ENCODE peak calls at places on chromosomes 2 and 18, in six cellular contexts. C is brain microvascular endothelial cell, G is GM12865, M is A549, D is lower leg skin, W is NT2/D1. U is an unnamed sample.

GRCh38 chr18:27967938-27968803 is 208.8 kb downstream of the CDH2 start:
- DNase-seq in M (peak; percentile 2), W (no peak), C (no peak), G (no peak), D (no peak), U (no peak)

GRCh38 chr18:77339623-77340022 is 90.0 kb downstream of the GALR1 start:
- DNase-seq in M (no peak), D (no peak), G (no peak), C (no peak), W (no peak), U (no peak)

GRCh38 chr2:220893411-220893810 is 678.7 kb downstream of the EPHA4 start:
- DNase-seq in D (no peak), W (no peak), G (no peak), C (no peak), M (no peak), U (no peak)

GRCh38 chr18:21363411-21363810 is 121.4 kb downstream of the GREB1L start:
- DNase-seq in C (no peak), G (no peak), D (no peak), M (no peak), W (no peak), U (no peak)

GRCh38 chr2:176501652-176502051 is 232.4 kb downstream of the MTX2 start:
- DNase-seq in C (no peak), W (no peak), D (no peak), G (no peak), M (no peak), U (no peak)

GRCh38 chr18:13271512-13271911 is 53.0 kb downstream of the LDLRAD4 start:
- DNase-seq in G (no peak), M (no peak), W (no peak), D (no peak), C (no peak), U (no peak)

GRCh38 chr2:169397697-169398096 is 35.4 kb upstream of the LRP2 start:
- DNase-seq in M (peak; percentile 5), C (no peak), D (no peak), W (no peak), G (no peak), U (no peak)

GRCh38 chr2:222569826-222570225 is 86.1 kb downstream of the FARSB start:
- DNase-seq in D (no peak), W (no peak), G (no peak), C (no peak), M (no peak), U (no peak)

GRCh38 chr2:890214-890613 is 60.4 kb upstream of the SNTG2 start:
- DNase-seq in M (no peak), W (no peak), D (no peak), G (no peak), C (no peak), U (no peak)

GRCh38 chr2:48249631-48250473 is 280.1 kb upstream of the STON1 start:
- DNase-seq in M (no peak), D (no peak), G (no peak), C (no peak), W (no peak), U (no peak)

GRCh38 chr2:28750316-28751101 is 1.1 kb upstream of the PPP1CB start:
- DNase-seq in D (no peak), C (no peak), M (peak; percentile 23), G (peak; percentile 38), W (no peak), U (no peak)

GRCh38 chr2:35454966-35455638 is 900.5 kb upstream of the CRIM1 start:
- DNase-seq in C (peak; percentile 22), M (peak; percentile 53), G (no peak), W (peak; percentile 11), D (no peak), U (no peak)

GRCh38 chr2:226030369-226031077 is 631.0 kb downstream of the NYAP2 start:
- DNase-seq in D (no peak), G (no peak), M (no peak), C (no peak), W (no peak), U (no peak)

GRCh38 chr2:180505203-180505602 is 475.2 kb upstream of the UBE2E3 start:
- DNase-seq in M (no peak), G (no peak), W (no peak), D (no peak), C (no peak), U (no peak)

GRCh38 chr2:181770145-181770544 is 89.8 kb upstream of the NEUROD1 start:
- DNase-seq in G (no peak), W (no peak), C (no peak), M (no peak), D (no peak), U (no peak)

GRCh38 chr2:240568678-240569522 is 616 bp downstream of the RNPEPL1 start:
- DNase-seq in C (no peak), W (no peak), G (peak; percentile 88), M (peak; percentile 48), D (no peak), U (no peak)

GRCh38 chr18:44693030-44693784 is 12.5 kb downstream of the SETBP1 start:
- DNase-seq in D (no peak), G (no peak), W (no peak), C (no peak), M (peak; percentile 4), U (no peak)

GRCh38 chr2:237699870-237700582 is 72.6 kb downstream of the LRRFIP1 start:
- DNase-seq in M (no peak), G (no peak), W (no peak), D (no peak), C (no peak), U (no peak)

GRCh38 chr2:237698338-237698694 is 70.9 kb downstream of the LRRFIP1 start:
- DNase-seq in D (no peak), G (no peak), M (no peak), W (no peak), C (no peak), U (no peak)

GRCh38 chr2:237701859-237702370 is 74.5 kb downstream of the LRRFIP1 start:
- DNase-seq in M (no peak), D (no peak), C (no peak), G (no peak), W (no peak), U (no peak)

GRCh38 chr2:237702439-237703397 is 75.3 kb downstream of the LRRFIP1 start:
- DNase-seq in M (no peak), W (no peak), C (peak; percentile 89), D (no peak), G (no peak), U (no peak)

GRCh38 chr2:237700583-237701032 is 73.2 kb downstream of the LRRFIP1 start:
- DNase-seq in G (peak; percentile 73), D (no peak), M (no peak), C (peak; percentile 87), W (no peak), U (no peak)
- H3K4me3 ChIP-seq in G (peak overlapping the region; percentile 25), D (no peak overlapping the region), M (no peak overlapping the region), C (no peak overlapping the region), W (no peak overlapping the region), U (no peak overlapping the region)

GRCh38 chr18:59269563-59270214 is 3.6 kb downstream of the RAX start:
- DNase-seq in W (no peak), C (no peak), G (no peak), M (no peak), D (no peak), U (no peak)
- H3K4me3 ChIP-seq in W (peak overlapping the region; percentile 26), C (no peak overlapping the region), G (no peak overlapping the region), M (peak overlapping the region; percentile 45), D (no peak overlapping the region), U (peak overlapping the region; percentile 55)

GRCh38 chr2:200810967-200811335 is 759 bp upstream of the BZW1 start:
- DNase-seq in C (no peak), D (no peak), M (no peak), G (no peak), W (no peak), U (no peak)

GRCh38 chr2:200810252-200810650 is 1.5 kb upstream of the BZW1 start:
- DNase-seq in D (no peak), W (no peak), M (peak; percentile 66), C (peak; percentile 59), G (no peak), U (no peak)

GRCh38 chr2:200811336-200812121 is at the start of gene BZW1:
- DNase-seq in D (peak; percentile 95), W (peak; percentile 95), M (peak; percentile 97), C (peak; percentile 93), G (peak; percentile 98), U (peak; percentile 85)

GRCh38 chr2:200812122-200813022 is 662 bp downstream of the BZW1 start:
- DNase-seq in C (no peak), W (no peak), G (peak; percentile 79), D (peak; percentile 68), M (peak; percentile 71), U (peak; percentile 22)

DNA sequence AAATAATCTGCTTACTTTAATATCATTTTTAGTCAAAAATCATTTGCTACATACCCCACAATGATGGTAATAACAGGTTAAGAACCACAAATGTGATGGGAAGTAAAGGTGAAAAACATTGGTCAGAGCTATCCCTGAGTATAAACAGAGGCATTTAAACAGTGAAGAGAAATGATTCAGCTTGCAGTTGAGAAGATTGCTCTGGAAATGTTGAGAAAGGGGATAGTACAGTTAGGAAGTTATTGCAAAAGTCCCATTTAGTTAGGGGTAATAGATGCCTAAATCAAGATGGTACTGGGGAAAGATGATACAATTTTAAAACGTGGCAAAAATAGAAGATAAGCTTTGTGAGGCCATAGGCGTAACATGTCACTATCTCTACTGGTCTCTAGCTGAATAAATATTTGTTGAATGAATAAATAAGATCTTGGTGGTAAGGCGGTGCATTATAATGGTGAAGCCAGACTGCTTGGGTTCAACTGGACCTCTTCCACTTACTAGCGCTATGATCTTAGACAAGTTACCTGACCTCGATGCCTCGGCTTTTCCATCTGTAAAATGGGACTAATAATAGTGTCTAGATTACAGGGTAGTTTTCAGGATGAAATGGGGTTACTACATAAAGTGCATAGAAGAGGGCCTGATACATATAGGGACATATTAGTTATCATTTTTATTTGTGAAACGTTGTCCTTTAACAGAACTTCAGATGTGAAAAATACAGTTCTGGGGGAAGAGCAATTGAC is 2.0 kb upstream of the BZW1 start:
- DNase-seq in C (no peak), M (no peak), W (no peak), D (no peak), G (no peak), U (no peak)
- H3K4me3 ChIP-seq in C (no peak overlapping the region), M (no peak overlapping the region), W (no peak overlapping the region), D (no peak overlapping the region), G (no peak overlapping the region), U (no peak overlapping the region)

GRCh38 chr2:64869126-64869525 is 120.1 kb upstream of the SLC1A4 start:
- DNase-seq in D (no peak), C (no peak), M (no peak), G (no peak), W (no peak), U (no peak)

GRCh38 chr2:64865073-64865830 is 123.9 kb upstream of the SLC1A4 start:
- DNase-seq in M (peak; percentile 69), G (peak; percentile 69), W (no peak), C (peak; percentile 43), D (peak; percentile 63), U (no peak)

GRCh38 chr2:64867253-64867996 is 121.8 kb upstream of the SLC1A4 start:
- DNase-seq in C (no peak), M (no peak), G (no peak), D (no peak), W (no peak), U (no peak)

GRCh38 chr2:64865831-64866146 is 123.4 kb upstream of the SLC1A4 start:
- DNase-seq in D (no peak), G (no peak), C (no peak), W (no peak), M (no peak), U (no peak)

DNA sequence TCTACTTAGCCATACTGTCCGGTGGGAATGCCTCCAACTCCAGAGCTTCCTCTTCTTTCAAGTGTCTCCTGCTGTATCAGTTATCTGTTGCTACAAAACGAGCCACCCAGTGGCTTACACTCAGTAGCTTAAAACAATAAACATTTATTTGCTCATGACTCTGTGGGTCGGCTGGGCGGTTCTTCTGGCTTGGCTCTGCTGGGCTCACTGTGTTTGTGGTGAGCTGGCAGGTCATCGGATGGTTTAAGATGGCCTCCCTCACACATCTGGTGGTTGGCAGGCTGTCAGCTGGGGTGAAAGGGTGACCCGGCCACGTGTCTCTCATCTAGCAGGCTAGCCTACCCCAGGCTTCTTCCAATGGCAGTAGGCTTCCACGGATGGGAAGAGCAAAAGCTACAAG is 122.4 kb upstream of the SLC1A4 start:
- DNase-seq in W (no peak), D (no peak), C (peak; percentile 96), M (peak; percentile 44), G (no peak), U (no peak)
- H3K4me3 ChIP-seq in W (no peak overlapping the region), D (no peak overlapping the region), C (no peak overlapping the region), M (no peak overlapping the region), G (no peak overlapping the region), U (no peak overlapping the region)